ENCODE peak calls at places on chromosomes 12 and 14, in seven cellular contexts. D, Q, P, I, A, N and F are unnamed samples.

GRCh38 chr12:77243345-77243744 is 178.0 kb upstream of the E2F7 start:
- DNase-seq in I (no peak), Q (no peak), N (no peak), A (no peak), P (no peak), D (no peak), F (no peak)

GRCh38 chr12:103387385-103387784 is 108.4 kb downstream of the C12orf42 start:
- DNase-seq in D (no peak), P (no peak), A (no peak), Q (no peak), I (no peak), N (no peak), F (no peak)

GRCh38 chr12:15996254-15996653 is 85.1 kb downstream of the DERA start:
- DNase-seq in A (peak; percentile 40), D (no peak), Q (peak; percentile 37), I (no peak), N (peak; percentile 44), P (peak; percentile 55), F (no peak)

GRCh38 chr12:53958128-53958527 is 3.4 kb downstream of the HOXC12 start:
- DNase-seq in I (no peak), D (no peak), Q (no peak), N (no peak), A (no peak), P (no peak), F (no peak)

GRCh38 chr12:51626115-51626514 is 35.1 kb downstream of the SCN8A start:
- DNase-seq in A (peak; percentile 71), D (no peak), N (no peak), P (no peak), Q (no peak), I (no peak), F (no peak)

GRCh38 chr14:104973215-104974145 is 4.7 kb downstream of the AHNAK2 start:
- DNase-seq in N (peak; percentile 62), A (peak; percentile 80), I (peak; percentile 98), D (no peak), P (peak; percentile 91), Q (peak; percentile 93), F (peak; percentile 85)

GRCh38 chr12:124293286-124294003 is 1.4 kb upstream of the RFLNA start:
- DNase-seq in P (no peak), Q (no peak), I (no peak), D (no peak), N (no peak), A (peak; percentile 43), F (no peak)

GRCh38 chr12:71772728-71773127 is 18.1 kb downstream of the RAB21 start:
- DNase-seq in N (no peak), D (no peak), Q (no peak), I (no peak), A (no peak), P (no peak), F (no peak)

GRCh38 chr14:82999802-83000201 is 1466.1 kb upstream of the SEL1L start:
- DNase-seq in D (no peak), A (peak; percentile 21), I (no peak), P (no peak), Q (no peak), N (no peak), F (no peak)

GRCh38 chr12:1977109-1977508 is 27.1 kb downstream of the DCP1B start:
- DNase-seq in A (peak; percentile 14), P (no peak), N (no peak), Q (peak; percentile 20), D (no peak), I (no peak), F (no peak)
- H3K4me1 ChIP-seq in A (no peaks in the 10 kb centered on the region), P (no peaks in the 10 kb centered on the region), N (peaks cover 47% of the 10 kb centered on the region), Q (peaks cover 23% of the 10 kb centered on the region), D (no peaks in the 10 kb centered on the region), I (peaks cover 10% of the 10 kb centered on the region), F (peaks cover 11% of the 10 kb centered on the region)

GRCh38 chr14:81209187-81209836 is 11.4 kb downstream of the GTF2A1 start:
- DNase-seq in Q (no peak), P (no peak), A (no peak), D (no peak), N (no peak), I (no peak), F (no peak)
- H3K4me3 ChIP-seq in Q (no peak overlapping the region), P (no peak overlapping the region), A (no peak overlapping the region), D (no peak overlapping the region), N (no peak overlapping the region), I (no peak overlapping the region), F (no peak overlapping the region)

GRCh38 chr12:31003861-31004640 is 69.6 kb upstream of the DDX11 start:
- DNase-seq in I (peak; percentile 60), Q (no peak), D (no peak), N (no peak), A (no peak), P (peak; percentile 33), F (no peak)
- H3K4me1 ChIP-seq in I (no peaks in the 10 kb centered on the region), Q (no peaks in the 10 kb centered on the region), D (no peaks in the 10 kb centered on the region), N (no peaks in the 10 kb centered on the region), A (no peaks in the 10 kb centered on the region), P (no peaks in the 10 kb centered on the region), F (peaks cover 40% of the 10 kb centered on the region)

GRCh38 chr12:67826946-67827719 is 162.1 kb upstream of the IFNG-AS1 start:
- DNase-seq in A (peak; percentile 60), D (no peak), P (no peak), I (no peak), Q (peak; percentile 16), N (no peak), F (no peak)
- H3K4me3 ChIP-seq in A (no peak overlapping the region), D (peak overlapping the region; percentile 65), P (peak overlapping the region; percentile 40), I (peak overlapping the region; percentile 97), Q (no peak overlapping the region), N (peak overlapping the region; percentile 33), F (no peak overlapping the region)

GRCh38 chr12:49661191-49661590 is 37.8 kb downstream of the PRPF40B start:
- DNase-seq in N (no peak), P (no peak), A (no peak), I (no peak), D (peak; percentile 35), Q (no peak), F (no peak)

GRCh38 chr12:49662998-49663843 is 39.9 kb downstream of the PRPF40B start:
- DNase-seq in A (peak; percentile 62), D (peak; percentile 93), Q (peak; percentile 61), N (peak; percentile 91), P (peak; percentile 90), I (peak; percentile 81), F (peak; percentile 92)

GRCh38 chr12:49655595-49656236 is 32.4 kb downstream of the PRPF40B start:
- DNase-seq in A (no peak), N (no peak), Q (no peak), D (no peak), P (no peak), I (no peak), F (no peak)

GRCh38 chr12:49658276-49658675 is 34.9 kb downstream of the PRPF40B start:
- DNase-seq in D (no peak), P (no peak), I (peak; percentile 43), A (no peak), N (no peak), Q (no peak), F (no peak)

GRCh38 chr12:49659753-49660152 is 36.4 kb downstream of the PRPF40B start:
- DNase-seq in Q (no peak), I (no peak), P (no peak), D (no peak), A (no peak), N (no peak), F (no peak)
- H3K4me1 ChIP-seq in Q (peaks cover 10% of the 10 kb centered on the region), I (no peaks in the 10 kb centered on the region), P (peaks cover 39% of the 10 kb centered on the region), D (peaks cover 39% of the 10 kb centered on the region), A (no peaks in the 10 kb centered on the region), N (peaks cover 99% of the 10 kb centered on the region), F (peaks cover 26% of the 10 kb centered on the region)